ENCODE peak calls at places on chromosomes 1 and 21, in eight cellular contexts. K is cardiac fibroblast, P is fibroblast of pulmonary artery, N is upper lobe of right lung, O is left ventricle myocardium inferior, J is lower lobe of right lung, M is progenitor cell of endocrine pancreas, A is tibial nerve. C is an unnamed sample.

GRCh38 chr1:76668046-76668445 is 199.2 kb upstream of the ST6GALNAC5 start:
- DNase-seq in K (no peak), P (no peak), N (no peak), O (no peak), J (no peak), M (no peak), A (no peak), C (no peak)

GRCh38 chr1:30126839-30127238 is 596.5 kb downstream of the MATN1 start:
- DNase-seq in K (no peak), P (no peak), N (no peak), O (no peak), J (no peak), M (no peak), A (no peak), C (no peak)

GRCh38 chr1:38334930-38335592 is 288.5 kb upstream of the POU3F1 start:
- DNase-seq in K (no peak), P (no peak), N (no peak), O (no peak), J (no peak), M (no peak), A (no peak), C (no peak)

GRCh38 chr1:9576903-9577302 is 11.8 kb upstream of the TMEM201 start:
- DNase-seq in K (no peak), P (no peak), N (no peak), O (no peak), J (no peak), M (no peak), A (no peak), C (no peak)

GRCh38 chr1:58524353-58524945 is 22.1 kb downstream of the OMA1 start:
- DNase-seq in K (peak), P (peak), N (no peak), O (no peak), J (no peak), M (no peak), A (no peak), C (no peak)

GRCh38 chr1:44786138-44786840 is 1.7 kb downstream of the BEST4 start:
- DNase-seq in K (peak), P (peak), N (peak), O (peak), J (peak), M (peak), A (no peak), C (no peak)

GRCh38 chr21:29650561-29651022 is 289.2 kb downstream of the GRIK1 start:
- DNase-seq in K (no peak), P (no peak), N (no peak), O (no peak), J (no peak), M (no peak), A (no peak), C (no peak)

GRCh38 chr1:246335126-246335525 is 172.0 kb downstream of the SMYD3 start:
- DNase-seq in K (no peak), P (no peak), N (no peak), O (no peak), J (no peak), M (no peak), A (no peak), C (no peak)

GRCh38 chr1:184387871-184388670 is 1.2 kb downstream of the C1orf21 start:
- DNase-seq in K (peak), P (peak), N (peak), O (peak), J (peak), M (no peak), A (peak), C (no peak)

GRCh38 chr1:23422313-23422877 is 2.2 kb downstream of the TCEA3 start:
- DNase-seq in K (peak), P (peak), N (peak), O (peak), J (peak), M (no peak), A (peak), C (no peak)

GRCh38 chr1:246139745-246140182 is 367.3 kb downstream of the SMYD3 start:
- DNase-seq in K (peak), P (peak), N (no peak), O (no peak), J (no peak), M (no peak), A (no peak), C (no peak)

GRCh38 chr1:40847023-40847740 is 15.0 kb downstream of the CITED4 start:
- DNase-seq in K (no peak), P (no peak), N (no peak), O (no peak), J (no peak), M (no peak), A (no peak), C (no peak)

GRCh38 chr1:152739841-152740240 is 18.0 kb upstream of the KPRP start:
- DNase-seq in K (no peak), P (no peak), N (no peak), O (no peak), J (no peak), M (no peak), A (no peak), C (no peak)

GRCh38 chr1:201791051-201791774 is 37.7 kb upstream of the IPO9 start:
- DNase-seq in K (peak), P (peak), N (no peak), O (no peak), J (no peak), M (no peak), A (no peak), C (no peak)

GRCh38 chr1:76140227-76140626 is 65.7 kb downstream of the ST6GALNAC3 start:
- DNase-seq in K (no peak), P (no peak), N (no peak), O (no peak), J (no peak), M (no peak), A (no peak), C (no peak)

GRCh38 chr1:223652436-223652901 is 13.0 kb downstream of the CAPN8 start:
- DNase-seq in K (no peak), P (no peak), N (no peak), O (no peak), J (no peak), M (no peak), A (no peak), C (no peak)

GRCh38 chr1:218330043-218330623 is 15.0 kb upstream of the TGFB2 start:
- DNase-seq in K (peak), P (peak), N (no peak), O (no peak), J (no peak), M (no peak), A (no peak), C (no peak)

GRCh38 chr21:20737227-20737626 is 261.0 kb upstream of the NCAM2 start:
- DNase-seq in K (no peak), P (no peak), N (no peak), O (no peak), J (no peak), M (no peak), A (no peak), C (no peak)

GRCh38 chr21:20741445-20741844 is 256.8 kb upstream of the NCAM2 start:
- DNase-seq in K (no peak), P (no peak), N (no peak), O (no peak), J (no peak), M (no peak), A (no peak), C (no peak)

DNA sequence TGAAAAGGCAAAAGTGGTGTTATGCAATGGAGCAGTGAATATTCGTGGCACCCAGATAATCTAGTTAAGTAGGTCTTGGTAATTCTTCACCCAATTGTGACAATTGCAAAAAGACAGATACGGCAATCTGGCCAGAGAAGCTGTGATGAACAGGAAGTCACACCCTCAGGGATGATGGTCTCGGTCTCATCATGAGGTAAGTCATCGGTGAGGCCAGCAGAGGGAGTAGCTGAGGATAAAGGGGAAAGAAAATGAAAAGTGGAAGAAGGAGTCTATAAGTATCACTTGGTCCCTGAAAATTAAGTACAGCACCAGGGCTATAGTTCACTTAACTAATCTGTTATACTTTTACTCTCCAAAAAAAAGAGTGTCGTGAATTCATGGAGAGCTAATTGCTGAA is 258.8 kb upstream of the NCAM2 start:
- DNase-seq in K (no peak), P (no peak), N (no peak), O (no peak), J (no peak), M (no peak), A (no peak), C (no peak)
- TF ChIP-seq CTCF in K (no peak), P (no peak), N (no peak), O (no peak), J (no peak), M (peak), A (no peak), C (no peak)

GRCh38 chr1:7702365-7702764 is 68.7 kb upstream of the VAMP3 start:
- DNase-seq in K (no peak), P (no peak), N (no peak), O (no peak), J (no peak), M (no peak), A (no peak), C (no peak)

GRCh38 chr1:7703321-7704213 is 67.5 kb upstream of the VAMP3 start:
- DNase-seq in K (no peak), P (no peak), N (peak), O (peak), J (no peak), M (peak), A (no peak), C (no peak)

GRCh38 chr1:7705908-7706216 is 65.2 kb upstream of the VAMP3 start:
- DNase-seq in K (no peak), P (no peak), N (no peak), O (no peak), J (no peak), M (no peak), A (no peak), C (no peak)

GRCh38 chr1:7705048-7705907 is 65.8 kb upstream of the VAMP3 start:
- DNase-seq in K (no peak), P (no peak), N (peak), O (peak), J (peak), M (no peak), A (no peak), C (no peak)

GRCh38 chr1:7704214-7705047 is 66.7 kb upstream of the VAMP3 start:
- DNase-seq in K (peak), P (peak), N (peak), O (peak), J (peak), M (peak), A (peak), C (peak)
- TF ChIP-seq CTCF in K (no peak), P (no peak), N (no peak), O (no peak), J (no peak), M (no peak), A (no peak), C (no peak)

DNA sequence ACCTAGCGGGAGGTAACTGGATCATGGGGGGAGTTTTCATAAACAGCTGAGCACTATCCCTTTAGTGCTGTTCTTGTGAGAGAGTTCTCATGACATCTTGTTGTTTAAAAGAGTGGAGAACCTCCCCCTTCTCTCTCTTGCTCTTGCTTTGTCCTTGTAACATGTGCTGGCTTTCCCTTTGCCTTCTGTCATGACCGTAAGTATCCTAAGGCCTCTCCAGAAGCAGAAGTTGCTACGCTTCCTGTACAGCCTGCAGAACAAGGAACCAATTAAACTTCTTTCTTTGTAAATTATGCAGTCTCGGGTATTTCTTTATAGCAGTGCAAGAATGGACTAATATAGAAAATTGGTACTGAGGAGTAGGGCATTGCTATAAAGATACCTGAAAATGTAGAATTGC is 515.6 kb downstream of the NEGR1 start:
- DNase-seq in K (no peak), P (no peak), N (no peak), O (no peak), J (no peak), M (no peak), A (no peak), C (no peak)
- TF ChIP-seq CTCF in K (no peak), P (no peak), N (no peak), O (no peak), J (no peak), M (no peak), A (no peak), C (no peak)

GRCh38 chr1:32372149-32372756 is 9.9 kb downstream of the TSSK3 start:
- DNase-seq in K (no peak), P (no peak), N (peak), O (no peak), J (no peak), M (no peak), A (no peak), C (no peak)
- TF ChIP-seq CTCF in K (no peak), P (no peak), N (peak), O (no peak), J (no peak), M (no peak), A (no peak), C (no peak)

GRCh38 chr21:46082638-46083270 is 15.2 kb upstream of the COL6A2 start:
- DNase-seq in K (no peak), P (no peak), N (peak), O (no peak), J (no peak), M (no peak), A (no peak), C (no peak)

GRCh38 chr21:46081862-46082637 is 15.9 kb upstream of the COL6A2 start:
- DNase-seq in K (no peak), P (no peak), N (peak), O (no peak), J (peak), M (no peak), A (no peak), C (no peak)

GRCh38 chr21:46080171-46081021 is 17.5 kb upstream of the COL6A2 start:
- DNase-seq in K (no peak), P (no peak), N (peak), O (peak), J (peak), M (peak), A (peak), C (no peak)

GRCh38 chr21:46079357-46080170 is 18.3 kb upstream of the COL6A2 start:
- DNase-seq in K (peak), P (peak), N (peak), O (no peak), J (peak), M (peak), A (peak), C (peak)

DNA sequence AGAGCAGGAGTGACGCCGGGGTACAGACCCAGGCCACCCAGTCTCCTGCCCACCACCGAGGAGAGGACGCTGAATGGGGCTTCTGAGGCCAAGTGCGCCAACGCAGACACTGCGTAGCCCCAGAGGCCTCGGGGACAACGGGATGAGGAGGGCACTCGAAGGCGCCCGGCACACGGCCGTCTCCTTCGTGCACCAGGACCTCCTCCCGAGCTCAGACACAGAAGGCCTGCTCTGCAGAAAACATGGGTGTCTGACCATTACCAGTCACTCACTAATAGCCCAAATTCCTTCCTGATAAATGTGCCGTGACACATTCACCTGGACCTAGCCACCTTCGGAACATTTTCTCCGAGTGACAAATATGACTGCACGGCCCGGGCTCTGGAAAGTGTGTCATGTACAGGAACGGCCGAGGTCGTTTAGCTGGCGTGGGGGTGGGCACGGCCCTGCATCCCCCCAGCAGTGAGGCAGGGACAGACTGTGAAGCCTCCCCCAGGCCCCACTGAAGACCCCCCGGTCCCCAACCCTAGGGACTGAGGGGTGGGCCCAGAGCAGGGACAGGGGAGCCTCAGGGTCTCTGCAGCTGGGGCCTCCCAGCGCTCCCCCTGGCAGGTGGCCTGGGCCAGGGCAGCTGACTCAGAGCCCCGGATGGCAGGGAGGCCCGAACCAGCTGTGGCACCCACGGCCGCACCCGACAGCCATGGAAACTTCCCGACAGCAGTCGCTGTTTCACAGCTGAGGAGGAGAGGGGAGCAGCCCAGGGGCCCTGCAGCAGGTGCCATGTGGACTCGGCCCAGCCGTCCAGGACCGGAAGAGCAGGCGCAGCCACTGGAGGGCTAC is 16.7 kb upstream of the COL6A2 start:
- DNase-seq in K (no peak), P (no peak), N (peak), O (no peak), J (peak), M (peak), A (no peak), C (no peak)
- TF ChIP-seq CTCF in K (no peak), P (no peak), N (no peak), O (no peak), J (no peak), M (no peak), A (no peak), C (no peak)

GRCh38 chr1:24779689-24780464 is 34.6 kb downstream of the CLIC4 start:
- DNase-seq in K (no peak), P (no peak), N (no peak), O (no peak), J (no peak), M (no peak), A (no peak), C (no peak)
- TF ChIP-seq CTCF in K (no peak), P (peak), N (peak), O (peak), J (no peak), M (no peak), A (no peak), C (no peak)

GRCh38 chr1:118132000-118132399 is 53.0 kb downstream of the SPAG17 start:
- DNase-seq in K (no peak), P (no peak), N (no peak), O (no peak), J (no peak), M (no peak), A (no peak), C (no peak)
- TF ChIP-seq CTCF in K (no peak), P (no peak), N (no peak), O (no peak), J (no peak), M (no peak), A (no peak), C (no peak)

GRCh38 chr1:226814751-226815496 is 55.5 kb upstream of the PSEN2 start:
- DNase-seq in K (peak), P (peak), N (peak), O (peak), J (peak), M (no peak), A (peak), C (peak)
- TF ChIP-seq CTCF in K (no peak), P (no peak), N (no peak), O (no peak), J (no peak), M (no peak), A (no peak), C (no peak)